ENCODE peak calls at places on chromosomes 3 and 15, in four cellular contexts. One of them, this sample, is unnamed.

GRCh38 chr15:42149493-42150245 is 6.8 kb downstream of the PLA2G4F start:
- DNase-seq in A549: no peak
- DNase-seq in SJSA1: no peak
- DNase-seq in cardiac muscle cell: no peak
- DNase-seq in this sample: no peak

GRCh38 chr3:192062186-192062585 is 601.2 kb downstream of the PYDC2 start:
- DNase-seq in A549: no peak
- DNase-seq in SJSA1: no peak
- DNase-seq in cardiac muscle cell: no peak
- DNase-seq in this sample: no peak

GRCh38 chr15:89090791-89091666 is 2.8 kb downstream of the ABHD2 start:
- DNase-seq in cardiac muscle cell: peak; percentile 29
- DNase-seq in A549: peak; percentile 65
- DNase-seq in SJSA1: peak; percentile 24
- DNase-seq in this sample: peak; percentile 52

GRCh38 chr15:78988361-78988911 is 43.6 kb upstream of the CTSH start:
- DNase-seq in cardiac muscle cell: no peak
- DNase-seq in SJSA1: peak; percentile 82
- DNase-seq in A549: peak; percentile 91
- DNase-seq in this sample: peak; percentile 67

GRCh38 chr3:33942483-33943150 is 144.2 kb downstream of the PDCD6IP start:
- DNase-seq in A549: no peak
- DNase-seq in SJSA1: no peak
- DNase-seq in cardiac muscle cell: no peak
- DNase-seq in this sample: no peak

GRCh38 chr3:192652731-192653130 is 74.6 kb downstream of the FGF12 start:
- DNase-seq in cardiac muscle cell: no peak
- DNase-seq in SJSA1: no peak
- DNase-seq in A549: no peak
- DNase-seq in this sample: no peak

GRCh38 chr15:56964182-56964581 is 45.7 kb downstream of the TCF12 start:
- DNase-seq in SJSA1: no peak
- DNase-seq in cardiac muscle cell: no peak
- DNase-seq in A549: no peak
- DNase-seq in this sample: no peak

GRCh38 chr3:32643816-32644215 is 41.2 kb upstream of the CNOT10 start:
- DNase-seq in SJSA1: no peak
- DNase-seq in A549: no peak
- DNase-seq in cardiac muscle cell: no peak
- DNase-seq in this sample: no peak

GRCh38 chr3:153855772-153856171 is 265.4 kb upstream of the ARHGEF26 start:
- DNase-seq in SJSA1: no peak
- DNase-seq in cardiac muscle cell: no peak
- DNase-seq in A549: no peak
- DNase-seq in this sample: no peak

GRCh38 chr3:156691920-156692319 is 17.5 kb downstream of the TIPARP start:
- DNase-seq in A549: peak; percentile 36
- DNase-seq in cardiac muscle cell: no peak
- DNase-seq in SJSA1: peak; percentile 52
- DNase-seq in this sample: no peak

GRCh38 chr3:42814246-42814645 is 5.0 kb downstream of the ACKR2 start:
- DNase-seq in cardiac muscle cell: peak; percentile 51
- DNase-seq in SJSA1: no peak
- DNase-seq in A549: no peak
- DNase-seq in this sample: no peak

GRCh38 chr3:190825389-190826016 is 37.0 kb downstream of the GMNC start:
- DNase-seq in A549: no peak
- DNase-seq in cardiac muscle cell: no peak
- DNase-seq in SJSA1: no peak
- DNase-seq in this sample: no peak

GRCh38 chr3:48190911-48191310 is 2.7 kb upstream of the CDC25A start:
- DNase-seq in A549: no peak
- DNase-seq in cardiac muscle cell: no peak
- DNase-seq in SJSA1: no peak
- DNase-seq in this sample: no peak

GRCh38 chr3:133211449-133211848 is 173.3 kb downstream of the TMEM108 start:
- DNase-seq in cardiac muscle cell: peak; percentile 45
- DNase-seq in A549: no peak
- DNase-seq in SJSA1: no peak
- DNase-seq in this sample: no peak

GRCh38 chr3:42815826-42816225 is 6.6 kb downstream of the ACKR2 start:
- DNase-seq in SJSA1: no peak
- DNase-seq in A549: no peak
- DNase-seq in cardiac muscle cell: peak; percentile 18
- DNase-seq in this sample: no peak

GRCh38 chr3:95750097-95750496 is 1064.3 kb upstream of the EPHA6 start:
- DNase-seq in A549: no peak
- DNase-seq in cardiac muscle cell: no peak
- DNase-seq in SJSA1: no peak
- DNase-seq in this sample: no peak

GRCh38 chr3:139917226-139917785 is 17.7 kb upstream of the CLSTN2 start:
- DNase-seq in A549: no peak
- DNase-seq in cardiac muscle cell: no peak
- DNase-seq in SJSA1: no peak
- DNase-seq in this sample: no peak

DNA sequence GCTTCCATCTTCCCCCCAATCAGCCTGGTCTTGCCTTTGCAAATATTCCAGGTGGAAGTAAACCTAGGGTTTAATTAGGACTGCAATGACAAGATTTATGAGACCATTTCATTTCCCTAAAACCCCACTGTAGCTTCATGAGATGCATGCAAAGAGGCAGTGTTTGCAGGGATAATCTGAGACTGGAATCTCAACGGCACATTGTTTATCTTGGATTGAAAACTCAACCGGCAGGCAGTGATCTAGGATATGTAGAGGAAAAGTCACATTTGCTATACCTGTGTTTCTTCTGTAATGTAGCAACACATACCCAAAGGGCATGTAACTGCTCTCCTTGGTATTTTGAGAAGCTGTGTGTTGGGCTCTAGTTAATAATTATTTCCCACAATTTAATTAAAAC is 18.7 kb upstream of the CLSTN2 start:
- DNase-seq in SJSA1: no peak
- DNase-seq in cardiac muscle cell: no peak
- DNase-seq in A549: no peak
- DNase-seq in this sample: no peak
- H3K4me3 ChIP-seq in SJSA1: no peak overlapping the region
- H3K4me3 ChIP-seq in cardiac muscle cell: no peak overlapping the region
- H3K4me3 ChIP-seq in A549: no peak overlapping the region
- H3K4me3 ChIP-seq in this sample: no peak overlapping the region

DNA sequence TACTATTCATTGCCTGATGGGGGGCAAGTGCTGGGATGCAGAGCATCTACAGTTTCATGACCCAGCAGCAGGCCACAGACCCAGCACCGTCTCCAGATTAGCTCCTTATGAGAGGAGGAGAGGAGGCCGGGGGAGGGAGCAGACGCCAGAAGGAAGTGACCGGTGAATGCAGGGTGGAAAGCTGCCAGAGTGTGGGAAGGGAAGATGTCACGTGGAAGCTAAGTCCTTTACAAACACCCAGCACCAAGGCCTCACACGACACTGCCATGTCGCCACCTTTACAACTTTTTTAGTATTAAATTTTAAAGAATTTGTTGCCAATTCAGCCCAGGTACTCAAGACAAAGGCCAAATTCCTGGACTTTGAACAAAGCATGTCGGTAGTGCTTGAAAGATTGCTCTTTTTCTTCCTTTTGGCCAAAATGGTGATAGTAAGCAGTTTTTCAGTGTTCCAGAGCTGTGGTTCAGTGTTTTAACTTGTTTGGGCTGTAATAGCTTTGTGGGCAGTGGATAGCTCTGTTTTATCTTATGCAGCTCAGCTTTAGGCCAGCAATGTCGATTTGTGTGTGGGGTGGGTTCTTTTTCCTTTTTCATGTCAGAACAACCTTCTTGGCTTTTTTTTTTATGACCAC is 58.2 kb downstream of the ZBTB38 start:
- DNase-seq in SJSA1: no peak
- DNase-seq in cardiac muscle cell: peak; percentile 64
- DNase-seq in A549: peak; percentile 75
- DNase-seq in this sample: peak; percentile 85
- H3K4me1 ChIP-seq in SJSA1: peaks cover 13% of the 10 kb centered on the region
- H3K4me1 ChIP-seq in cardiac muscle cell: peaks cover 68% of the 10 kb centered on the region
- H3K4me1 ChIP-seq in A549: peaks cover 75% of the 10 kb centered on the region
- H3K4me1 ChIP-seq in this sample: peaks cover 28% of the 10 kb centered on the region

DNA sequence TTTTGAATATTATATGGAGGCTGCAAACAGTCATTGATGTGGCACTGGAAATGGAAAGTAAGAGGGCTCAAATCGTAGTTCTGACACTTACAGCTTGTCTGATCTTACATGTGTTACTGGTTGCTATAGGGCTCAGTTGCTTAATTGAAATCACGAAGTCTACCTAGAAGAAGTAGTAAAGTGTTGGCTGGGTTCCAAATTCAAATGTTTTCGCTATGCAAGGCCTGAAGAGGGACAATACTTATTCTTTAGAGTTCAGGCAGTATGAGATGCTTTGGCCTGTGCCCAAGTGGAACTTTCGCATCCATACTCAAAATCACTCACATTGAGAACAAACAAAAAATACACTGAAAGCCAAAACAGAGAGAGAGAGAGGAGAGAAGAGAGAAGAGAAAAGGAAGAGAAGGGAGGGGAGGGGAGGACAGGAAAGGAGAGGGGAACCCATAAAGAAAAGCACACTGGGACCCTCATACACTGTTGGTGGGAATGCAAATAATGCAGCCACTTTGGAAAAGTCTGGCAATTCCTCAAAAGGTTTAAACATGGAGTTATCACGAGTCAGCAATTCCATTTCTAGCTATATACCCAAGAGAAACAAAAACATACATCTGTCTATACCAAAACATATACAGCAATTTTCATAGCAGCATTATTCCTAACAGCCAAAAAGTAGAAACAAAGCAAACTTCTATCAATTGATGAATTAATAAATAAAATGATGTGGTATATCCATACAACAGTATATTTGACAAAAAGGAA is 2.9 kb upstream of the FXR1 start:
- DNase-seq in SJSA1: no peak
- DNase-seq in A549: no peak
- DNase-seq in cardiac muscle cell: no peak
- DNase-seq in this sample: no peak
- H3K4me3 ChIP-seq in SJSA1: no peak overlapping the region
- H3K4me3 ChIP-seq in A549: no peak overlapping the region
- H3K4me3 ChIP-seq in cardiac muscle cell: no peak overlapping the region
- H3K4me3 ChIP-seq in this sample: no peak overlapping the region

DNA sequence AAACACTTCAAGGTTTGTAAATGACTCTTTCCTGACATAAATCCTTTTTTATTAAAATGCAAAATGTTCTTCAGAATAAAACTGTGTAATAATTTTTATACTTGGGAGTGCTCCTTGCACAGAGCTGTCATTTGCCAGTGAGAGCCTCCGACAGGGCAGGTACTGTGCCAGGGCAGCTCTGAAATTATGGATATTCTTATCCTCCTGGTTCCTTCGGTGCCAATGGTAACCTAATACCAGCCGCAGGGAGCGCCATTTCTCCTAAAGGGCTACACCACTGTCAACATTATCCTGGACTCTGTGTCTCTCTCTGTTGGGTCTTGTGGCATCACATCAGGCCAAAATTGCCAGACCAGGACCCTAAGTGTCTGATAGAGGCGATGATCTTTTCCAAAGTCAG is 33.0 kb downstream of the CHDH start:
- DNase-seq in A549: no peak
- DNase-seq in SJSA1: no peak
- DNase-seq in cardiac muscle cell: no peak
- DNase-seq in this sample: no peak
- H3K4me1 ChIP-seq in A549: no peaks in the 10 kb centered on the region
- H3K4me1 ChIP-seq in SJSA1: no peaks in the 10 kb centered on the region
- H3K4me1 ChIP-seq in cardiac muscle cell: no peaks in the 10 kb centered on the region
- H3K4me1 ChIP-seq in this sample: no peaks in the 10 kb centered on the region

DNA sequence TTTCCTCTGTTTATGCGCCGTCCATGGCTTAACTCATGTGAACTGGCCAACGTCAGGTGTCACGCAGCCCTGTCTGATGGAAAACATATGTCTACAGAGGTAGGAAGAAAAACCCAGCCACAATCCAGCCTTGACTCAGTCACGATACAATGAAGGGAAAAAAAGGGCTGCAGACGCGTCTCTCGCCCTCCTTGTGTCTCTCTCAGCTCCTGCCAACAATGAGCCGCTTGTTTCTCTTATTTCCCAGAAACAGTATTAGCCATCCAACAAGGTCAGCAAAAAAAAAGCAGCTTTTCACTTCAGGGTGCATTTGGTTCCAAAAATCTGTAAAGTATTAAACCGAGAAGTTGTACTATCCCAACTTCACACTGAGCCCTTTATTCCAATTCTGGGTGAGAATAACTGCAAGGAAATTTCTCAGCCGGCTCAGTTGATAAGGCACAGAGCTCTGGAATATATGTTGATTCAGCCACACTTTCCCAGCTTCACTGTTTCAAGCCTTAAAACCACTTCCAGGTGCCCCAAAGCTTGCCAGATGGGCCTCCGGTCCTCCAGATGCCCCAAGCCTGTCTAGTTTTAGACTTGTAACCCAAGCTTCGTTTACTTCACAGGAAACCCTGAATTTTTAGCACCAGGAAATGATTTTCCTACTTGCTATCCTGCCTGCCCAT is 79.4 kb downstream of the TM4SF4 start:
- DNase-seq in A549: no peak
- DNase-seq in SJSA1: peak; percentile 54
- DNase-seq in cardiac muscle cell: peak; percentile 76
- DNase-seq in this sample: peak; percentile 19
- H3K4me3 ChIP-seq in A549: no peak overlapping the region
- H3K4me3 ChIP-seq in SJSA1: no peak overlapping the region
- H3K4me3 ChIP-seq in cardiac muscle cell: no peak overlapping the region
- H3K4me3 ChIP-seq in this sample: no peak overlapping the region

DNA sequence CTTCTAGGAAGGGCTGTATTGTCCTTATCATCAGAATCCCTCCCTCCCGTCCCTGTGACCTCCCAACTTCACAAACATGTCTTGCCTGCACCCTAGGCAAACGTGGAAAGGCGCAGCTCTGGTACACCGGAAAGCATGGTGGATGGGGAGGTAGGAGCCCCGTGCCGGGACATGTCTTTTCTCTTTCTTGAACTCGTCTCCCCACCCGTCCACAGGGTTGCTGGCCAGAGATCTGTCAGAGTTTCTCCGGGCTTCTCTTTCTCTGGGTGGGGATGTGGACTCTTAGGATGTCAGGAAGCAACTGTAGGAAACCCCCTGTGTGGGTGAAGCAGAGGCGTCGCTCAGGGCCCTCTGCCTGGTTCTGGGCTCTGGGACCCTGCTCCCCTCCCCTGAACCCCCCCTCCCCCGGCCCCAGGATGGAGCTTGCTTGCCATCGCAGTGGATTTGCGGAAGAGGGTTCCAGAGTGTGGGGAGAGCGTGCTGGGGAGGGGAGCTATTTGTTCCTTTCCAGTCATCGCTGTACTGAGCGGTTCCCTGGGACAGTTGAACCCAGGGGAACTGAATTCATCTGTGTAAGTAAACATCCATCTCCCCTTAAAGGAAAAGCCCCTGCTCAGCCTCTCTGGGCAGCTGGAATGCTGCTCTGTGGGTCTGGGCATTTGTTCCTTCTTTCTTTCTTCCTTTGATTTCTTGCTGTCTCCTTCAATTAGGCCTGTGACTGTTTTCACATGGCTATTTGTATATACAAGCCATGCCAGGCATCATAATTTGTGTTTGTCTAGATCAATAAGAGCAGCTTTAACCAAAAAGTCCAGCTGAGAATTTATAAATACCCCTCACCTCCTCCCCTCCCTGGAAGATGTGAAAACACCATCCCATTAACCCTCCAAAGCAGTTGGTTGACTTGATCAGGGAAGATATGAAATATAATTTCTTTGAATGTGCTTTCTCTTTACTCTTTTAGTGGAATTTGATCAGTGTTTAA is 72.8 kb downstream of the SMAD3 start:
- DNase-seq in A549: no peak
- DNase-seq in SJSA1: no peak
- DNase-seq in cardiac muscle cell: no peak
- DNase-seq in this sample: no peak
- H3K4me1 ChIP-seq in A549: peaks cover 100% of the 10 kb centered on the region
- H3K4me1 ChIP-seq in SJSA1: peaks cover 80% of the 10 kb centered on the region
- H3K4me1 ChIP-seq in cardiac muscle cell: peaks cover 91% of the 10 kb centered on the region
- H3K4me1 ChIP-seq in this sample: peaks cover 57% of the 10 kb centered on the region